ENCODE peak calls at places on chromosomes 4 and X, in seven cellular contexts. A is iPS DF 6.9, Y is HCT116, G is psoas muscle, H is PC-3, M is colonic mucosa, V is tibial artery. O is an unnamed sample.

GRCh38 chrX:100895365-100896075 is 21.4 kb upstream of the NOX1 start:
- DNase-seq in V (no peak), Y (peak), M (no peak), G (no peak), H (peak), A (peak), O (no peak)

GRCh38 chr4:145034727-145035211 is 63.2 kb downstream of the ANAPC10 start:
- DNase-seq in A (no peak), V (no peak), M (no peak), G (peak), H (no peak), Y (peak), O (no peak)

GRCh38 chr4:150248181-150248580 is 169.9 kb downstream of the DCLK2 start:
- DNase-seq in V (no peak), G (no peak), H (no peak), A (no peak), Y (no peak), M (no peak), O (no peak)

GRCh38 chrX:20229155-20229554 is 37.6 kb downstream of the RPS6KA3 start:
- DNase-seq in G (no peak), H (no peak), Y (no peak), A (no peak), V (no peak), M (no peak), O (no peak)

GRCh38 chr4:69823481-69824186 is 36.3 kb downstream of the SULT1E1 start:
- DNase-seq in Y (peak), M (peak), G (no peak), H (peak), A (no peak), V (no peak), O (no peak)

GRCh38 chr4:48898733-48899431 is 7.7 kb downstream of the OCIAD2 start:
- DNase-seq in G (no peak), Y (no peak), A (no peak), M (no peak), H (no peak), V (no peak), O (no peak)

GRCh38 chr4:136690363-136690762 is 841.9 kb downstream of the PCDH18 start:
- DNase-seq in Y (no peak), H (peak), V (no peak), G (no peak), A (no peak), M (no peak), O (no peak)

GRCh38 chrX:53089224-53089842 is 4.6 kb upstream of the KANTR start:
- DNase-seq in M (peak), G (peak), H (peak), Y (peak), V (no peak), A (no peak), O (peak)

GRCh38 chr4:130077275-130077674 is 981.3 kb downstream of the C4orf33 start:
- DNase-seq in G (no peak), Y (no peak), H (peak), M (no peak), V (no peak), A (no peak), O (no peak)

GRCh38 chr4:48546336-48546735 is 56.3 kb downstream of the ZAR1 start:
- DNase-seq in Y (peak), H (peak), A (no peak), V (no peak), G (no peak), M (no peak), O (no peak)

GRCh38 chrX:152958047-152958446 is 35.9 kb downstream of the PNMA5 start:
- DNase-seq in M (no peak), V (no peak), A (no peak), H (peak), G (no peak), Y (no peak), O (no peak)

GRCh38 chr4:151960449-151961246 is 199.8 kb upstream of the GATB start:
- DNase-seq in Y (no peak), V (no peak), M (no peak), A (no peak), G (no peak), H (peak), O (no peak)

GRCh38 chrX:24334473-24334872 is 20.6 kb upstream of the SUPT20HL2 start:
- DNase-seq in V (no peak), A (no peak), G (no peak), M (no peak), H (no peak), Y (no peak), O (no peak)

GRCh38 chr4:155759372-155760252 is 791 bp downstream of the GUCY1B1 start:
- DNase-seq in V (peak), H (peak), G (peak), Y (no peak), A (no peak), M (peak), O (peak)

GRCh38 chrX:12615061-12615460 is 176.2 kb upstream of the PRPS2 start:
- DNase-seq in A (no peak), H (peak), Y (no peak), G (no peak), M (no peak), V (no peak), O (no peak)

GRCh38 chrX:115892056-115892708 is 278.4 kb upstream of the AGTR2 start:
- DNase-seq in Y (peak), H (peak), V (no peak), M (peak), A (no peak), G (no peak), O (no peak)
- H3K27ac ChIP-seq in Y (no peak), H (peak), V (no peak), M (peak), A (no peak), G (peak), O (peak)

DNA sequence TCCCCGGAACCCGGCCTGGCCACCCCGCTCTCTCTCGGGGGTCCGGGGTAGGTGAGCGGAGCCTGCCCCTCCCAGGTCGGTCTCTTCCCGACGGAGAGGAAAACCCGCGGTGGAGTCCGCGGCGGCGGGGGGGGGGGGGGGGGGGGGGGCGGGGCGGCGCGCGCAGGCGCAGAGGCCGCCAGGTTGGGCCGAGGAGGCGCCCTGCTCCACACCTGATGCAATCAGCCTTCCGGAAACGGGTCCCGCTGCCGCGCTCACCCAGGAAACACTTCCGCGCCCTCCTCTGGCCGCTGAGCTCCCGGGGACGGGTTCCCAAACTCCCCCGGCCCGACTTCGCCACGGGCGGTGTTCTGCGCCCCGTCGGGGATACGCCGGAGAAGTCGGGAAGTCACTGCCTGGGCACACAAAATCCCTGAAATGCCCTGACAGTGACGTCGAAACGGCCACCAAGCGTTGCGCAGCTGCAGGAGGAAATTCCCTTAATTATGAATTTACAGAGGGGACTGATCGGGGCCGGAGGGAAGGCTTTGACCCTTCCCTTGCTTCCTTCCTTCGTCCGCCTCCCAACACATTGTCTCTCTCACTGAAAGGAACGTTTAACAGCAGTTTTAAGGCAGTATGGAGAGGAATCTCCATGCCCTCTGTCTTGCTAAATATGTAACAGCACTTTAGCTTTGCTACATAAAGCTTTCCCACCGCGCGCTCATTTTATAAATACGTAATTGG is 2.1 kb upstream of the APBB2 start:
- DNase-seq in Y (peak), H (peak), M (peak), A (peak), V (peak), G (peak), O (peak)
- H3K4me3 ChIP-seq in Y (peak), H (peak), M (peak), A (peak), V (peak), G (peak), O (peak)

DNA sequence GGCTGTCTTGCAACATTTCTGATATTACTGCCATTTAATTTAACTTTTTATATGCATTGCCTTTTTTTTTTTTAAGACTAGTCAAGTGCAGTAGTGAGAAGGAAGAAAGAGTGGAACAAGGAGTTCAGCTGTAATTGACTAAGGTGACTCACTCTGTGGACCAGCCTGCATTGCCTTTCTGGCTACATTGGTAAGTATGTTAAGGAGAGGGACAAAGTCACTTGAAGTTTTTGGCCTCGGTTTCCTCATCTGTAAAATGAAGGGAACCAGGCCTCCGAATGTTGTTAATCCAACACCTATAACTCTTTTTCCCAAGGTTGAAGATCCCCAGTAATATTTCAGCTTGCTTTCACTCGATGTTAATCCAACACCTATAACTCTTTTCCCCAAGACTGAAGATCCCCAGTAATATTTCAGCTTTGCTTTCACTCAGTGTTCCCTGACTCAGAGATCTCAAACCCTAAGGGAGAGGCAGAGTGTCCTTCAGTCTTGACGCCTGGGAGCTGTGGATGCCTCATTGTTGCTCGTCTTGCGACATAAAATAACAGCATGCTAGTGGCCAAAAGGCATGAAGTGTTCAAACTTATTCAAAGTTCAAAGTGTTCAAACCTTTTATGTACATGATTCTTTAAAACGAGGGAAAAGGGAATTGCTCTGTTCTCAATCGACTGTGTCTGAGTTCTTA is 102.0 kb downstream of the SORBS2 start:
- DNase-seq in G (no peak), A (no peak), M (no peak), H (peak), Y (no peak), V (no peak), O (no peak)
- H3K27ac ChIP-seq in G (no peak), A (no peak), M (no peak), H (no peak), Y (no peak), V (peak), O (peak)

GRCh38 chrX:56783450-56783831 is 54.4 kb downstream of the NBDY start:
- DNase-seq in A (no peak), G (peak), H (no peak), V (no peak), Y (no peak), M (peak), O (peak)
- H3K4me3 ChIP-seq in A (no peak), G (peak), H (no peak), V (no peak), Y (no peak), M (peak), O (no peak)

DNA sequence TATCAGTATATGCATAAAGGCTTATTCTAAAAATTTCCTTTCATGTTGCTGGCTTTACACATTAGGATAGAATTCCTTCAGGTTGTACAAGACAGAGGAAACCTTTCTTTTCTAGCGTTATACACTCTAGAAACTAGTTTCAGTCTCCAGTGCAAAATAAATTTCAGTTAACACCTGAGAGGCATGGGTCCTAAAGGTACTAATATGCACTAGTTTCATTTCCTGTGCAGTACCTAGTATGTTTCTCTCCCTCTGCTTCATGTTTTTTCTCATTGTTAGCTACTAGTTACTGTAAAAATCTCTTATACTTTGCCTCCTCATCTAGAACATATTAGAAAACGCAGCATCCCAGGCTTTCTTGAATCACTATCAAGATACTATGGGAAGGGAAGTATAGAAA is 54.0 kb downstream of the SNX25 start:
- DNase-seq in M (no peak), G (no peak), V (no peak), A (no peak), Y (no peak), H (no peak), O (no peak)
- H3K27ac ChIP-seq in M (no peak), G (no peak), V (no peak), A (no peak), Y (no peak), H (no peak), O (no peak)

DNA sequence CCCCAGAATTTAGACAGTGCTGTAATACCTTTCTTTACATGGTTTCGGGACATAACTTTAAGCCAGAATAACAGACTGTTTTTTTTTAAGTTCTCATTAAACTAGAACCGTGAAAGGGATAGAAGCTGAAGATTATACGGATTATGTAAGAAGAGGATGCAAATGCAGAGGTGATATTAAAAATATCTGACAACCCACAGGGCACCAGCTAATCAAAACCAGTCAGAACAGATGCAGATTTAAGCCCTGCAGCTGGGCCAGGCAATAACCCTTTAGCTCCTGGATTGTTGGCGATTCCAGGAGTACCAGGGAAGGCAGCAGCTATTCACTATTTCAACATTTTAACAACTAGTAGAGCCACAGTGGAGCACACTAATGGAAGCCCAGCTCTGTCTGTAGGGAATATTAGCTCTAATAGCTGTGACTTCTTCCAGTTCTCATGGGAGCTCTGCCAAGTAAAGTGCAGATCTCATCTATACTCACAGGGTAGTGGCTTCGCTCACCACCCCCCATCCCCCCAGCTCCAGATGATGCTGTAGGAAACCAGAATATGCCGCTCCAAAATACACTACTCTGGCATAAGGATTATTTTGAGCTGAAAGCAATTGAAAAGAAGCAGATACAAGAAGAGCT is 13.9 kb downstream of the SCD5 start:
- DNase-seq in G (no peak), Y (no peak), V (no peak), H (peak), M (no peak), A (no peak), O (no peak)
- H3K4me3 ChIP-seq in G (no peak), Y (no peak), V (no peak), H (peak), M (no peak), A (no peak), O (no peak)

GRCh38 chr4:710116-710515 is 4.5 kb downstream of the PCGF3 start:
- DNase-seq in M (no peak), A (no peak), H (no peak), V (no peak), G (no peak), Y (no peak), O (peak)
- H3K27ac ChIP-seq in M (no peak), A (no peak), H (no peak), V (no peak), G (no peak), Y (no peak), O (no peak)

DNA sequence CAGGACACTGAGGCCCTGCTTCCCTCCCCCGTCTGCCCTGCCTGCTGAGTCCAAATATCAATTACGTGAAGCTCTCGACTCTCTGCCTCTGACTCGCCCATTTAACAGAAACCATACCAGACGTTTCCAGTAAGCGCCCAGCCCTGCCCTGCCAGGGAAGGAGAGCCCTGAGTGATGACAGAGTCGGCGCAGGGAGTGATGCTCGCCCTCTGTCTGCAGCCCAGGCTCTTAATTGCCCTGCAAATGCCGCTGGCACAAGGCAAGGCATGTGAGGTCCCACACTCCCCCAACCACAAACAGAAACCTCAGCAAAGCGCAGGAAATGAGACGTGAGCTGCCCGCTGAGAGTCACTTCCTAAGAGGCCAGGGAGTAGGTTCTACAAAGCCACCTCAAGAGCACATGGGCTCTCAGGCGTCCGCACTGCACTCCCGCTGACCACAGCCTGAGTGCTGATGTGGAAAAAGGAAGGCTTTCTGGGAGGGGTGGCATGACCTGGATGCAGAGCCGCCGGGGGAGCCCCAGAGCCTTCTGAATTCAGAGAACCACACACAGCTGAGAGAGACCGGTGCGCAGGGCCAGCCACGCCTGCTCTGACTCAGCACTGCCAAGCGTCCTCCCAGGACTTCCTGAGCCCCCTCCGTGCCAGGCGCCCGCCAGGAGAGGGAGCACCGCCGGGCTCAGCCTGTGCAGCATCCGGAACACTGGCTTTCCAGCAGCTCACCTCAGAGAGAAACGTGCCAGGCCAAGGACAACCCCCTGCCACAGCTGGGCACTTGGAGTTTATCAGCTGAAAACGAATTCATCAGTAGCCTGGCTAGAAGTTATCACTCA is 5.3 kb downstream of the ZFYVE28 start:
- DNase-seq in G (peak), H (peak), V (peak), M (peak), Y (peak), A (no peak), O (peak)
- H3K4me3 ChIP-seq in G (peak), H (peak), V (peak), M (peak), Y (peak), A (no peak), O (no peak)

DNA sequence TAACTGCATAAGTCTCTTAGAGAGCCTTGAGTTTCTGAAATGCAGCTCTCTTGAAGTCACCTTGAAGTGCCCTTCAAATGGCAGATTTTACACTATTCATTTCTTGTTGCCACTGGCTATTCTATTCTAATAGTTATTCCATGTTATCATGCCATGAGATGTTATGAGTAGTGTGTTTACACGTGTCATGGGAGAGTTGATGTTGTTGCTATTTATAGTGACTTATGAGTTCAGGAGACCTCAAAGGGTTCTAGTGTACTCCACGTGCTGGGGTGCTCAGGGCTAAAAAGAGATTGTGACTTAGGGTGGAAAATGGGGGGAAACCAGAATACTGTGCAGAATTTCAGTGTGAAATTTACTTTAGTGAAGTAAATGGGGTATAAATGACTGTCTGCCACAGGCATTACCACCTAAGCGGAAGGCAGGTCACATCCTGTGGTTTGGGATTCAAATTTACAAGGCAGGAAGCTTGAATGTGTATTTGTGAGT is 77.1 kb upstream of the SLC4A4 start:
- DNase-seq in Y (no peak), G (no peak), M (no peak), A (no peak), H (peak), V (no peak), O (no peak)
- H3K27ac ChIP-seq in Y (no peak), G (peak), M (no peak), A (no peak), H (no peak), V (peak), O (no peak)

DNA sequence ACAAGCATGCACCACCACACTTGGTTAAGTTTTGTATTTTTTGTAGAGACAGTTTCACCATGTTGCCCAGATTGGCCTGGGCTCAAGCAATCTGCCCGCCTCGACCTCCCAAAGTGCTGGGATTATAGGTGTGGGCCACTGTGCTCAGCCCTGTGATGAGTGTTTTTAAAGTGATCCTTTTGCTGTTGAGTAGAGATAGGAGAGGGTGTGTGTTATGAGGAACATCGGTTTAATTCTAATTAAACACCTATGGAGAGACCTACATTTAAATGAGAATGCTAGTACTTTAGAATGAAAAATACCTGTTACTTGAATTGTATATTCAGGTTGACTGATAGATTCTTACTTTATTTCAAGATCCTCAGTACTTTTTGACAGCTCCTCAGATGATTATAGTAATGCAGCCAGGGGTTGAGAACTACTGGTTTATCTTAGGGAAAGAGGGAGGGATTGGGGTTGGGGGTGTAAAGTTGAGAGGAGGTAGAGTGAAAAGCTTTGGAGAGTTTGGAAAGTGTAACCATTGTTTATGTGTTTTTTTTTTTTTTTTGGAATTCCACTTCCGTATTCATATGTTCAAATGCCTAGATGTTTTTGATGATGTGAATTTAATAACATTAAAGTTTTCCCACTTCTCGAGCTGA is 36.8 kb upstream of the DCK start:
- DNase-seq in H (no peak), G (no peak), A (no peak), V (no peak), Y (no peak), M (no peak), O (no peak)
- H3K4me3 ChIP-seq in H (no peak), G (no peak), A (no peak), V (peak), Y (no peak), M (no peak), O (no peak)

O was measured in sigmoid colon.